ENCODE peak calls at places on chromosomes 4 and X, in five cellular contexts. I is WERI-Rb-1, C is fibroblast of pulmonary artery, D is AG09309, R is tibial nerve. O is an unnamed sample.

GRCh38 chrX:4150259-4150658 is 436.8 kb upstream of the PRKX start:
- DNase-seq in I (no peak), R (no peak), C (no peak), D (no peak), O (no peak)

GRCh38 chr4:124468360-124468759 is 244.2 kb downstream of the ANKRD50 start:
- DNase-seq in C (no peak), D (no peak), R (no peak), I (no peak), O (no peak)

GRCh38 chrX:96314974-96315373 is 369.7 kb upstream of the DIAPH2 start:
- DNase-seq in D (no peak), C (peak; percentile 28), R (no peak), I (no peak), O (peak; percentile 0)

GRCh38 chr4:122744229-122744628 is 11.7 kb downstream of the BBS12 start:
- DNase-seq in C (peak; percentile 93), I (no peak), D (peak; percentile 82), R (no peak), O (peak; percentile 92)

GRCh38 chrX:154051210-154051810 is 31.6 kb upstream of the IRAK1 start:
- DNase-seq in C (peak; percentile 75), I (peak; percentile 77), R (peak; percentile 93), D (no peak), O (peak; percentile 73)

GRCh38 chr4:1715002-1715761 is 3.1 kb upstream of the SLBP start:
- DNase-seq in R (no peak), C (no peak), I (no peak), D (no peak), O (no peak)

GRCh38 chr4:140626982-140627381 is 58.2 kb upstream of the UCP1 start:
- DNase-seq in C (peak; percentile 29), R (no peak), D (no peak), I (no peak), O (no peak)

GRCh38 chrX:120857240-120857639 is 18.4 kb downstream of the CT47B1 start:
- DNase-seq in I (peak; percentile 6), R (no peak), C (peak; percentile 1), D (no peak), O (no peak)

GRCh38 chr4:115720611-115721010 is 607.2 kb upstream of the NDST4 start:
- DNase-seq in I (no peak), D (no peak), C (no peak), R (no peak), O (peak; percentile 0)

GRCh38 chr4:147683172-147683571 is 791 bp downstream of the PRMT9 start:
- DNase-seq in I (no peak), C (peak; percentile 44), D (peak; percentile 4), R (peak; percentile 23), O (peak; percentile 60)

GRCh38 chrX:108270280-108270679 is 167.9 kb downstream of the COL4A6 start:
- DNase-seq in I (no peak), C (no peak), R (no peak), D (no peak), O (no peak)

GRCh38 chr4:41797260-41797659 is 48.7 kb upstream of the PHOX2B start:
- DNase-seq in C (no peak), D (no peak), I (no peak), R (no peak), O (no peak)

GRCh38 chr4:41792166-41792565 is 43.6 kb upstream of the PHOX2B start:
- DNase-seq in C (no peak), D (no peak), R (no peak), I (no peak), O (no peak)

GRCh38 chr4:41799126-41799525 is 50.6 kb upstream of the PHOX2B start:
- DNase-seq in C (no peak), D (no peak), I (no peak), R (no peak), O (no peak)

GRCh38 chr4:41795796-41796195 is 47.3 kb upstream of the PHOX2B start:
- DNase-seq in R (no peak), C (no peak), D (no peak), I (peak; percentile 79), O (no peak)

DNA sequence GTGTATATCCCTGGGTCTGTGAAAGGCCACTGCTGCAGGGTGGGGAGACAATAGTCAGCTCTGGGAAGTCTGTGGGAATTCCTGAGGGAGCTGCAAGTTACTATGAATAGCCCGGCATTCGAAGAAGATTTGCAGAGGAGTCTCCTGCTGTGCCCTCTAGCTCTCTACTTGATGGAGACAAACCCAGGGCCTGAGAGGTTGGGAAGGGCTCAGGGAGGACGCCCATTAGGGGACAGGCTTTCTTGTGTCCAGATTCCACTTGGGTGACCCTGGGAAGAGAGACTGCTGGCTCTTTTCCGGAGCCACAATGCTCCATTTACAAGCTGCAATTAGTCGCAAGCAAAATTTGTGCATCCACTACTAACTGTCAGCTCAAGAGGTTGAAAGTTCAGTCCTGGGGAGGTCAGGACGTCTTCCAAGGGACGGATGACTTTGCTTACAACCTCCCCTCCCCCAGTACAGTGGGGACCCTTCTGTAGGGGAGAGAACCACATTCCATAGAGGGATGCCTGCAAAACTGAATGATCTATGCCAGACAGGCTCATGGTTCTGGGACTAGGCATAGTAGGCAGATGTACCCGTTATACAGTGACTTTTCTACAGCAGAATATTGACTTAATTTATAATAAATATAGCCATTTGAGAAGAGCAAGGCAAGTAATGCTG is 48.2 kb upstream of the PHOX2B start:
- DNase-seq in I (peak; percentile 69), D (no peak), C (no peak), R (no peak), O (no peak)
- H3K4me3 ChIP-seq in I (peak overlapping the region; percentile 16), D (no peak overlapping the region), C (no peak overlapping the region), R (no peak overlapping the region), O (no peak overlapping the region)

GRCh38 chr4:89482248-89482647 is 174.6 kb upstream of the GPRIN3 start:
- DNase-seq in D (no peak), C (peak; percentile 70), R (no peak), I (peak; percentile 69), O (peak; percentile 54)
- TF ChIP-seq CTCF in D (peak; percentile 26), C (peak; percentile 46), R (no peak), I (peak; percentile 63), O (peak; percentile 46)

GRCh38 chrX:54934058-54934457 is 13.4 kb downstream of the TRO start:
- DNase-seq in C (no peak), I (no peak), R (no peak), D (no peak), O (no peak)
- H3K4me3 ChIP-seq in C (no peak overlapping the region), I (no peak overlapping the region), R (no peak overlapping the region), D (no peak overlapping the region), O (no peak overlapping the region)

DNA sequence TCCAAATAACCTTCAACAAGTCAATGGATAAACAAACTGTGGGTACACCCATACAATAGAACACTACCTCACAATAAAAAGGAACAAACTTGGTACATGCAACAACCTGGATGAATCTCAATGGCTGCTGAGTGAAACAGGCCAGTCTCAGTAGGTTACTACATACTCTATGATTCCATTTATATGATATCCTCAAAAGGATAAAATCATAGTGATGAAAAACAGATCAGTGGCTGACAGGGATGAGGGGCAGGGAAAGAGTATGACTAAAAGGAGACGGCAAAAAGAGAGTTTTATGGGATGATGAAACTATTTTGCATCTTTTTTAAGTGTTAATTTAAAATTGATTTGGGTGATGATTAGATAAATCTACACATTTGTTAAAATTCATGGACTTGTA is 15.9 kb downstream of the KLHL8 start:
- DNase-seq in R (no peak), D (no peak), I (no peak), C (no peak), O (no peak)
- TF ChIP-seq CTCF in R (no peak), D (no peak), I (no peak), C (no peak), O (no peak)

O was measured in fibroblast of villous mesenchyme.